ENCODE peak calls at places on chromosomes 12 and 14, in ten cellular contexts. One of them, this sample, is unnamed.

GRCh38 chr12:92075425-92075891 is 70.2 kb downstream of the BTG1 start:
- DNase-seq in HS-5: peak
- DNase-seq in sigmoid colon: no peak
- DNase-seq in epithelial cell of esophagus: peak
- DNase-seq in germinal center: peak
- DNase-seq in AG10803: peak
- DNase-seq in stimulated activated CD8-positive, alpha-beta memory T cell treated with anti-CD3 and anti-CD28 coated beads, Interleukin-2, amount 100 ng/mL, for 1 hour: no peak
- DNase-seq in mesothelial cell of epicardium: no peak
- DNase-seq in T-helper 17 cell: no peak
- DNase-seq in activated CD4-positive, alpha-beta T cell treated with anti-CD3 and anti-CD28 coated beads for 36 hours: no peak
- DNase-seq in this sample: no peak

GRCh38 chr12:34394211-34395055 is 372.1 kb downstream of the ALG10 start:
- DNase-seq in HS-5: no peak
- DNase-seq in sigmoid colon: peak
- DNase-seq in epithelial cell of esophagus: no peak
- DNase-seq in germinal center: no peak
- DNase-seq in AG10803: no peak
- DNase-seq in stimulated activated CD8-positive, alpha-beta memory T cell treated with anti-CD3 and anti-CD28 coated beads, Interleukin-2, amount 100 ng/mL, for 1 hour: no peak
- DNase-seq in mesothelial cell of epicardium: peak
- DNase-seq in T-helper 17 cell: no peak
- DNase-seq in activated CD4-positive, alpha-beta T cell treated with anti-CD3 and anti-CD28 coated beads for 36 hours: no peak
- DNase-seq in this sample: peak

GRCh38 chr14:54606178-54606577 is 39.2 kb downstream of the SAMD4A start:
- DNase-seq in HS-5: no peak
- DNase-seq in sigmoid colon: no peak
- DNase-seq in epithelial cell of esophagus: no peak
- DNase-seq in germinal center: no peak
- DNase-seq in AG10803: peak
- DNase-seq in stimulated activated CD8-positive, alpha-beta memory T cell treated with anti-CD3 and anti-CD28 coated beads, Interleukin-2, amount 100 ng/mL, for 1 hour: no peak
- DNase-seq in mesothelial cell of epicardium: no peak
- DNase-seq in T-helper 17 cell: no peak
- DNase-seq in activated CD4-positive, alpha-beta T cell treated with anti-CD3 and anti-CD28 coated beads for 36 hours: peak
- DNase-seq in this sample: no peak

GRCh38 chr12:132771126-132771838 is 9.7 kb upstream of the ANKLE2 start:
- DNase-seq in HS-5: no peak
- DNase-seq in sigmoid colon: no peak
- DNase-seq in epithelial cell of esophagus: no peak
- DNase-seq in germinal center: peak
- DNase-seq in AG10803: peak
- DNase-seq in stimulated activated CD8-positive, alpha-beta memory T cell treated with anti-CD3 and anti-CD28 coated beads, Interleukin-2, amount 100 ng/mL, for 1 hour: no peak
- DNase-seq in mesothelial cell of epicardium: no peak
- DNase-seq in T-helper 17 cell: peak
- DNase-seq in activated CD4-positive, alpha-beta T cell treated with anti-CD3 and anti-CD28 coated beads for 36 hours: peak
- DNase-seq in this sample: no peak

GRCh38 chr12:79681008-79681590 is 9.7 kb downstream of the PAWR start:
- DNase-seq in HS-5: no peak
- DNase-seq in sigmoid colon: no peak
- DNase-seq in epithelial cell of esophagus: peak
- DNase-seq in germinal center: no peak
- DNase-seq in AG10803: peak
- DNase-seq in stimulated activated CD8-positive, alpha-beta memory T cell treated with anti-CD3 and anti-CD28 coated beads, Interleukin-2, amount 100 ng/mL, for 1 hour: no peak
- DNase-seq in mesothelial cell of epicardium: no peak
- DNase-seq in T-helper 17 cell: no peak
- DNase-seq in activated CD4-positive, alpha-beta T cell treated with anti-CD3 and anti-CD28 coated beads for 36 hours: no peak
- DNase-seq in this sample: no peak

GRCh38 chr14:74852922-74853530 is 22.9 kb downstream of the PROX2 start:
- DNase-seq in HS-5: peak
- DNase-seq in sigmoid colon: no peak
- DNase-seq in epithelial cell of esophagus: peak
- DNase-seq in germinal center: no peak
- DNase-seq in AG10803: peak
- DNase-seq in stimulated activated CD8-positive, alpha-beta memory T cell treated with anti-CD3 and anti-CD28 coated beads, Interleukin-2, amount 100 ng/mL, for 1 hour: no peak
- DNase-seq in mesothelial cell of epicardium: no peak
- DNase-seq in T-helper 17 cell: no peak
- DNase-seq in activated CD4-positive, alpha-beta T cell treated with anti-CD3 and anti-CD28 coated beads for 36 hours: no peak
- DNase-seq in this sample: no peak

GRCh38 chr12:100733817-100734593 is 60.6 kb upstream of the ANO4 start:
- DNase-seq in HS-5: no peak
- DNase-seq in sigmoid colon: no peak
- DNase-seq in epithelial cell of esophagus: peak
- DNase-seq in germinal center: no peak
- DNase-seq in AG10803: peak
- DNase-seq in stimulated activated CD8-positive, alpha-beta memory T cell treated with anti-CD3 and anti-CD28 coated beads, Interleukin-2, amount 100 ng/mL, for 1 hour: no peak
- DNase-seq in mesothelial cell of epicardium: no peak
- DNase-seq in T-helper 17 cell: no peak
- DNase-seq in activated CD4-positive, alpha-beta T cell treated with anti-CD3 and anti-CD28 coated beads for 36 hours: no peak
- DNase-seq in this sample: no peak

GRCh38 chr12:95802482-95803264 is 12.1 kb upstream of the NTN4 start:
- DNase-seq in HS-5: peak
- DNase-seq in sigmoid colon: no peak
- DNase-seq in epithelial cell of esophagus: peak
- DNase-seq in germinal center: no peak
- DNase-seq in AG10803: peak
- DNase-seq in stimulated activated CD8-positive, alpha-beta memory T cell treated with anti-CD3 and anti-CD28 coated beads, Interleukin-2, amount 100 ng/mL, for 1 hour: no peak
- DNase-seq in mesothelial cell of epicardium: no peak
- DNase-seq in T-helper 17 cell: no peak
- DNase-seq in activated CD4-positive, alpha-beta T cell treated with anti-CD3 and anti-CD28 coated beads for 36 hours: no peak
- DNase-seq in this sample: no peak

GRCh38 chr12:119669744-119670472 is 2.0 kb downstream of the PRKAB1 start:
- DNase-seq in HS-5: no peak
- DNase-seq in sigmoid colon: no peak
- DNase-seq in epithelial cell of esophagus: peak
- DNase-seq in germinal center: no peak
- DNase-seq in AG10803: no peak
- DNase-seq in stimulated activated CD8-positive, alpha-beta memory T cell treated with anti-CD3 and anti-CD28 coated beads, Interleukin-2, amount 100 ng/mL, for 1 hour: no peak
- DNase-seq in mesothelial cell of epicardium: no peak
- DNase-seq in T-helper 17 cell: no peak
- DNase-seq in activated CD4-positive, alpha-beta T cell treated with anti-CD3 and anti-CD28 coated beads for 36 hours: no peak
- DNase-seq in this sample: no peak

GRCh38 chr12:91811481-91812287 is 334.0 kb downstream of the BTG1 start:
- DNase-seq in HS-5: peak
- DNase-seq in sigmoid colon: peak
- DNase-seq in epithelial cell of esophagus: peak
- DNase-seq in germinal center: peak
- DNase-seq in AG10803: peak
- DNase-seq in stimulated activated CD8-positive, alpha-beta memory T cell treated with anti-CD3 and anti-CD28 coated beads, Interleukin-2, amount 100 ng/mL, for 1 hour: peak
- DNase-seq in mesothelial cell of epicardium: peak
- DNase-seq in T-helper 17 cell: peak
- DNase-seq in activated CD4-positive, alpha-beta T cell treated with anti-CD3 and anti-CD28 coated beads for 36 hours: peak
- DNase-seq in this sample: no peak

GRCh38 chr12:109531411-109531810 is 41.9 kb downstream of the MMAB start:
- DNase-seq in HS-5: no peak
- DNase-seq in sigmoid colon: no peak
- DNase-seq in epithelial cell of esophagus: no peak
- DNase-seq in germinal center: no peak
- DNase-seq in AG10803: no peak
- DNase-seq in stimulated activated CD8-positive, alpha-beta memory T cell treated with anti-CD3 and anti-CD28 coated beads, Interleukin-2, amount 100 ng/mL, for 1 hour: no peak
- DNase-seq in mesothelial cell of epicardium: no peak
- DNase-seq in T-helper 17 cell: no peak
- DNase-seq in activated CD4-positive, alpha-beta T cell treated with anti-CD3 and anti-CD28 coated beads for 36 hours: no peak
- DNase-seq in this sample: no peak

GRCh38 chr14:93975791-93976476 is 436 bp downstream of the ASB2 start:
- DNase-seq in HS-5: no peak
- DNase-seq in sigmoid colon: no peak
- DNase-seq in epithelial cell of esophagus: no peak
- DNase-seq in germinal center: peak
- DNase-seq in AG10803: no peak
- DNase-seq in stimulated activated CD8-positive, alpha-beta memory T cell treated with anti-CD3 and anti-CD28 coated beads, Interleukin-2, amount 100 ng/mL, for 1 hour: no peak
- DNase-seq in mesothelial cell of epicardium: no peak
- DNase-seq in T-helper 17 cell: no peak
- DNase-seq in activated CD4-positive, alpha-beta T cell treated with anti-CD3 and anti-CD28 coated beads for 36 hours: peak
- DNase-seq in this sample: no peak

GRCh38 chr12:104738371-104738710 is 219.7 kb downstream of the SLC41A2 start:
- DNase-seq in HS-5: no peak
- DNase-seq in sigmoid colon: no peak
- DNase-seq in epithelial cell of esophagus: peak
- DNase-seq in germinal center: no peak
- DNase-seq in AG10803: no peak
- DNase-seq in stimulated activated CD8-positive, alpha-beta memory T cell treated with anti-CD3 and anti-CD28 coated beads, Interleukin-2, amount 100 ng/mL, for 1 hour: no peak
- DNase-seq in mesothelial cell of epicardium: no peak
- DNase-seq in T-helper 17 cell: no peak
- DNase-seq in activated CD4-positive, alpha-beta T cell treated with anti-CD3 and anti-CD28 coated beads for 36 hours: no peak
- DNase-seq in this sample: no peak

GRCh38 chr12:19003110-19003509 is 126.4 kb upstream of the PLEKHA5 start:
- DNase-seq in HS-5: no peak
- DNase-seq in sigmoid colon: no peak
- DNase-seq in epithelial cell of esophagus: peak
- DNase-seq in germinal center: no peak
- DNase-seq in AG10803: peak
- DNase-seq in stimulated activated CD8-positive, alpha-beta memory T cell treated with anti-CD3 and anti-CD28 coated beads, Interleukin-2, amount 100 ng/mL, for 1 hour: no peak
- DNase-seq in mesothelial cell of epicardium: no peak
- DNase-seq in T-helper 17 cell: no peak
- DNase-seq in activated CD4-positive, alpha-beta T cell treated with anti-CD3 and anti-CD28 coated beads for 36 hours: no peak
- DNase-seq in this sample: no peak

GRCh38 chr12:127355061-127355820 is 911.7 kb upstream of the TMEM132C start:
- DNase-seq in HS-5: peak
- DNase-seq in sigmoid colon: no peak
- DNase-seq in epithelial cell of esophagus: peak
- DNase-seq in germinal center: no peak
- DNase-seq in AG10803: peak
- DNase-seq in stimulated activated CD8-positive, alpha-beta memory T cell treated with anti-CD3 and anti-CD28 coated beads, Interleukin-2, amount 100 ng/mL, for 1 hour: no peak
- DNase-seq in mesothelial cell of epicardium: no peak
- DNase-seq in T-helper 17 cell: no peak
- DNase-seq in activated CD4-positive, alpha-beta T cell treated with anti-CD3 and anti-CD28 coated beads for 36 hours: peak
- DNase-seq in this sample: no peak

GRCh38 chr14:31945701-31946100 is 131.4 kb upstream of the ARHGAP5 start:
- DNase-seq in HS-5: no peak
- DNase-seq in sigmoid colon: no peak
- DNase-seq in epithelial cell of esophagus: no peak
- DNase-seq in germinal center: no peak
- DNase-seq in AG10803: no peak
- DNase-seq in stimulated activated CD8-positive, alpha-beta memory T cell treated with anti-CD3 and anti-CD28 coated beads, Interleukin-2, amount 100 ng/mL, for 1 hour: no peak
- DNase-seq in mesothelial cell of epicardium: no peak
- DNase-seq in T-helper 17 cell: no peak
- DNase-seq in activated CD4-positive, alpha-beta T cell treated with anti-CD3 and anti-CD28 coated beads for 36 hours: no peak
- DNase-seq in this sample: no peak

GRCh38 chr14:101810897-101811620 is 49.5 kb downstream of the PPP2R5C start:
- DNase-seq in HS-5: no peak
- DNase-seq in sigmoid colon: no peak
- DNase-seq in epithelial cell of esophagus: peak
- DNase-seq in germinal center: no peak
- DNase-seq in AG10803: no peak
- DNase-seq in stimulated activated CD8-positive, alpha-beta memory T cell treated with anti-CD3 and anti-CD28 coated beads, Interleukin-2, amount 100 ng/mL, for 1 hour: no peak
- DNase-seq in mesothelial cell of epicardium: no peak
- DNase-seq in T-helper 17 cell: no peak
- DNase-seq in activated CD4-positive, alpha-beta T cell treated with anti-CD3 and anti-CD28 coated beads for 36 hours: peak
- DNase-seq in this sample: no peak

GRCh38 chr12:22477166-22477893 is 67.0 kb downstream of the C2CD5 start:
- DNase-seq in HS-5: peak
- DNase-seq in sigmoid colon: no peak
- DNase-seq in epithelial cell of esophagus: peak
- DNase-seq in germinal center: no peak
- DNase-seq in AG10803: peak
- DNase-seq in stimulated activated CD8-positive, alpha-beta memory T cell treated with anti-CD3 and anti-CD28 coated beads, Interleukin-2, amount 100 ng/mL, for 1 hour: no peak
- DNase-seq in mesothelial cell of epicardium: no peak
- DNase-seq in T-helper 17 cell: no peak
- DNase-seq in activated CD4-positive, alpha-beta T cell treated with anti-CD3 and anti-CD28 coated beads for 36 hours: no peak
- DNase-seq in this sample: no peak

GRCh38 chr14:60222820-60223219 is 26.2 kb upstream of the PPM1A start:
- DNase-seq in HS-5: no peak
- DNase-seq in sigmoid colon: no peak
- DNase-seq in epithelial cell of esophagus: peak
- DNase-seq in germinal center: no peak
- DNase-seq in AG10803: no peak
- DNase-seq in stimulated activated CD8-positive, alpha-beta memory T cell treated with anti-CD3 and anti-CD28 coated beads, Interleukin-2, amount 100 ng/mL, for 1 hour: no peak
- DNase-seq in mesothelial cell of epicardium: no peak
- DNase-seq in T-helper 17 cell: no peak
- DNase-seq in activated CD4-positive, alpha-beta T cell treated with anti-CD3 and anti-CD28 coated beads for 36 hours: no peak
- DNase-seq in this sample: no peak

GRCh38 chr12:48678561-48679185 is 3.4 kb downstream of the KANSL2 start:
- DNase-seq in HS-5: no peak
- DNase-seq in sigmoid colon: no peak
- DNase-seq in epithelial cell of esophagus: no peak
- DNase-seq in germinal center: no peak
- DNase-seq in AG10803: no peak
- DNase-seq in stimulated activated CD8-positive, alpha-beta memory T cell treated with anti-CD3 and anti-CD28 coated beads, Interleukin-2, amount 100 ng/mL, for 1 hour: no peak
- DNase-seq in mesothelial cell of epicardium: no peak
- DNase-seq in T-helper 17 cell: no peak
- DNase-seq in activated CD4-positive, alpha-beta T cell treated with anti-CD3 and anti-CD28 coated beads for 36 hours: no peak
- DNase-seq in this sample: no peak

GRCh38 chr14:93102141-93102540 is 13.6 kb downstream of the ITPK1 start:
- DNase-seq in HS-5: no peak
- DNase-seq in sigmoid colon: no peak
- DNase-seq in epithelial cell of esophagus: no peak
- DNase-seq in germinal center: no peak
- DNase-seq in AG10803: no peak
- DNase-seq in stimulated activated CD8-positive, alpha-beta memory T cell treated with anti-CD3 and anti-CD28 coated beads, Interleukin-2, amount 100 ng/mL, for 1 hour: no peak
- DNase-seq in mesothelial cell of epicardium: no peak
- DNase-seq in T-helper 17 cell: no peak
- DNase-seq in activated CD4-positive, alpha-beta T cell treated with anti-CD3 and anti-CD28 coated beads for 36 hours: no peak
- DNase-seq in this sample: no peak

GRCh38 chr12:88638956-88639355 is 58.7 kb upstream of the KITLG start:
- DNase-seq in HS-5: no peak
- DNase-seq in sigmoid colon: no peak
- DNase-seq in epithelial cell of esophagus: no peak
- DNase-seq in germinal center: no peak
- DNase-seq in AG10803: peak
- DNase-seq in stimulated activated CD8-positive, alpha-beta memory T cell treated with anti-CD3 and anti-CD28 coated beads, Interleukin-2, amount 100 ng/mL, for 1 hour: no peak
- DNase-seq in mesothelial cell of epicardium: no peak
- DNase-seq in T-helper 17 cell: no peak
- DNase-seq in activated CD4-positive, alpha-beta T cell treated with anti-CD3 and anti-CD28 coated beads for 36 hours: no peak
- DNase-seq in this sample: no peak

GRCh38 chr14:70338550-70338949 is 20.9 kb downstream of the COX16 start:
- DNase-seq in HS-5: no peak
- DNase-seq in sigmoid colon: no peak
- DNase-seq in epithelial cell of esophagus: no peak
- DNase-seq in germinal center: no peak
- DNase-seq in AG10803: no peak
- DNase-seq in stimulated activated CD8-positive, alpha-beta memory T cell treated with anti-CD3 and anti-CD28 coated beads, Interleukin-2, amount 100 ng/mL, for 1 hour: no peak
- DNase-seq in mesothelial cell of epicardium: no peak
- DNase-seq in T-helper 17 cell: no peak
- DNase-seq in activated CD4-positive, alpha-beta T cell treated with anti-CD3 and anti-CD28 coated beads for 36 hours: no peak
- DNase-seq in this sample: no peak

GRCh38 chr14:79432640-79433039 is 778.7 kb downstream of the DIO2 start:
- DNase-seq in HS-5: no peak
- DNase-seq in sigmoid colon: no peak
- DNase-seq in epithelial cell of esophagus: no peak
- DNase-seq in germinal center: no peak
- DNase-seq in AG10803: no peak
- DNase-seq in stimulated activated CD8-positive, alpha-beta memory T cell treated with anti-CD3 and anti-CD28 coated beads, Interleukin-2, amount 100 ng/mL, for 1 hour: no peak
- DNase-seq in mesothelial cell of epicardium: no peak
- DNase-seq in T-helper 17 cell: no peak
- DNase-seq in activated CD4-positive, alpha-beta T cell treated with anti-CD3 and anti-CD28 coated beads for 36 hours: no peak
- DNase-seq in this sample: no peak

GRCh38 chr12:2805146-2805525 is 7.3 kb upstream of the ITFG2 start:
- DNase-seq in HS-5: no peak
- DNase-seq in sigmoid colon: no peak
- DNase-seq in epithelial cell of esophagus: no peak
- DNase-seq in germinal center: no peak
- DNase-seq in AG10803: peak
- DNase-seq in stimulated activated CD8-positive, alpha-beta memory T cell treated with anti-CD3 and anti-CD28 coated beads, Interleukin-2, amount 100 ng/mL, for 1 hour: no peak
- DNase-seq in mesothelial cell of epicardium: no peak
- DNase-seq in T-helper 17 cell: no peak
- DNase-seq in activated CD4-positive, alpha-beta T cell treated with anti-CD3 and anti-CD28 coated beads for 36 hours: no peak
- DNase-seq in this sample: no peak

GRCh38 chr14:75184447-75184846 is 8.0 kb upstream of the TMED10 start:
- DNase-seq in HS-5: peak
- DNase-seq in sigmoid colon: no peak
- DNase-seq in epithelial cell of esophagus: peak
- DNase-seq in germinal center: no peak
- DNase-seq in AG10803: peak
- DNase-seq in stimulated activated CD8-positive, alpha-beta memory T cell treated with anti-CD3 and anti-CD28 coated beads, Interleukin-2, amount 100 ng/mL, for 1 hour: no peak
- DNase-seq in mesothelial cell of epicardium: no peak
- DNase-seq in T-helper 17 cell: no peak
- DNase-seq in activated CD4-positive, alpha-beta T cell treated with anti-CD3 and anti-CD28 coated beads for 36 hours: no peak
- DNase-seq in this sample: no peak

GRCh38 chr14:73244541-73244940 is 7.2 kb downstream of the PAPLN start:
- DNase-seq in HS-5: no peak
- DNase-seq in sigmoid colon: no peak
- DNase-seq in epithelial cell of esophagus: no peak
- DNase-seq in germinal center: no peak
- DNase-seq in AG10803: no peak
- DNase-seq in stimulated activated CD8-positive, alpha-beta memory T cell treated with anti-CD3 and anti-CD28 coated beads, Interleukin-2, amount 100 ng/mL, for 1 hour: no peak
- DNase-seq in mesothelial cell of epicardium: no peak
- DNase-seq in T-helper 17 cell: no peak
- DNase-seq in activated CD4-positive, alpha-beta T cell treated with anti-CD3 and anti-CD28 coated beads for 36 hours: no peak
- DNase-seq in this sample: no peak

GRCh38 chr12:4119157-4119761 is 154.3 kb upstream of the CCND2 start:
- DNase-seq in HS-5: no peak
- DNase-seq in sigmoid colon: no peak
- DNase-seq in epithelial cell of esophagus: no peak
- DNase-seq in germinal center: no peak
- DNase-seq in AG10803: no peak
- DNase-seq in stimulated activated CD8-positive, alpha-beta memory T cell treated with anti-CD3 and anti-CD28 coated beads, Interleukin-2, amount 100 ng/mL, for 1 hour: no peak
- DNase-seq in mesothelial cell of epicardium: peak
- DNase-seq in T-helper 17 cell: no peak
- DNase-seq in activated CD4-positive, alpha-beta T cell treated with anti-CD3 and anti-CD28 coated beads for 36 hours: peak
- DNase-seq in this sample: peak